ENCODE peak calls at places on chromosomes 16 and 17, in eight cellular contexts. J is coronary artery; Q is transverse colon; Y is lower leg skin; Z is CD8-positive, alpha-beta T cell; E is RWPE1; F is cardiac muscle cell; U is fibroblast of mammary gland. K is an unnamed sample.

GRCh38 chr17:50699410-50699809 is 8.3 kb downstream of the ANKRD40 start:
- DNase-seq in Y (no peak), J (no peak), E (no peak), F (no peak), Z (no peak), Q (no peak), U (no peak), K (no peak)

GRCh38 chr17:44607836-44608690 is 48.2 kb upstream of the MEIOC start:
- DNase-seq in Z (no peak), E (no peak), F (no peak), Q (no peak), Y (no peak), J (no peak), U (peak), K (no peak)

GRCh38 chr17:51995797-51996403 is 162.6 kb downstream of the CA10 start:
- DNase-seq in Y (no peak), J (no peak), U (no peak), E (peak), Z (no peak), Q (no peak), F (no peak), K (no peak)

GRCh38 chr17:56478836-56479447 is 114.6 kb upstream of the NOG start:
- DNase-seq in F (peak), Q (no peak), Z (no peak), E (peak), Y (no peak), U (peak), J (no peak), K (no peak)

GRCh38 chr17:50919321-50920040 is 53.3 kb upstream of the TOB1 start:
- DNase-seq in E (peak), U (peak), Y (peak), J (peak), Q (peak), Z (peak), F (peak), K (peak)

GRCh38 chr17:40068129-40068581 is 5.4 kb downstream of the THRA start:
- DNase-seq in J (no peak), F (no peak), U (no peak), E (no peak), Z (no peak), Q (no peak), Y (no peak), K (no peak)

GRCh38 chr16:72262711-72263110 is 90.8 kb upstream of the PMFBP1 start:
- DNase-seq in Q (no peak), J (no peak), E (no peak), U (no peak), Y (no peak), Z (no peak), F (no peak), K (no peak)

GRCh38 chr17:78965369-78965982 is 14.2 kb downstream of the LGALS3BP start:
- DNase-seq in F (no peak), Z (no peak), Y (no peak), U (no peak), J (no peak), E (no peak), Q (no peak), K (no peak)

GRCh38 chr17:61659437-61659836 is 68.4 kb upstream of the NACA2 start:
- DNase-seq in J (no peak), F (no peak), E (no peak), Z (no peak), Q (no peak), Y (no peak), U (no peak), K (no peak)

GRCh38 chr17:56674401-56674925 is 81.0 kb downstream of the NOG start:
- DNase-seq in E (no peak), Y (no peak), F (no peak), Q (no peak), J (no peak), Z (no peak), U (no peak), K (no peak)

GRCh38 chr17:1769826-1770477 is 8.1 kb downstream of the SERPINF1 start:
- DNase-seq in Q (no peak), F (no peak), J (no peak), Z (peak), Y (peak), U (no peak), E (peak), K (no peak)

GRCh38 chr16:46688101-46688656 is 799 bp downstream of the VPS35 start:
- DNase-seq in J (no peak), E (no peak), Q (peak), U (peak), Z (no peak), F (no peak), Y (peak), K (no peak)

GRCh38 chr17:65131244-65131643 is 5.9 kb upstream of the RGS9 start:
- DNase-seq in F (no peak), J (no peak), Z (no peak), Y (no peak), U (no peak), E (no peak), Q (no peak), K (no peak)

GRCh38 chr16:3127745-3128144 is 7.1 kb upstream of the ZNF213 start:
- DNase-seq in Z (no peak), F (no peak), Q (no peak), J (no peak), U (no peak), Y (no peak), E (no peak), K (no peak)

DNA sequence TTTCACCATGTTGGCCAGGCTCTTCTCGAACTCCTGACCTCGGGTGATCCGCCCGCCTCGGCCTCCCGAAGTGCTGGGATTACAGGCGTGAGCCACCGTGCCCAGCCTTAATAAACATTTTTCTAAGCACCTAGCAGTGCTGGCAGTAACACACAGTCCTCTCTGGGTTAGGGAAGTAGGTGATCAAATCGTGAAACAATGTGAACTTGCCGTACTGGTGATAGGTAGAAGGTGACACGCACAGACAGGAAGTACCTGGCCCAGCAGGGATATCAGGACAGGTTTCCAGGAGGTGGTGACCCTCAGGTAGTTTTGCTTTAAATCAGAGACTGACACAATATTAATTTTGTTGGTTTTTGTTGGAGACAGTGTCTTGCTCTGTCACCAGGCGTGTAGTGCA is 4.5 kb downstream of the PLD2 start:
- DNase-seq in Z (no peak), U (no peak), J (no peak), E (no peak), Y (no peak), Q (no peak), F (no peak), K (no peak)
- TF ChIP-seq CTCF in Z (no peak), U (no peak), J (no peak), E (no peak), Y (no peak), Q (no peak), F (no peak), K (no peak)

DNA sequence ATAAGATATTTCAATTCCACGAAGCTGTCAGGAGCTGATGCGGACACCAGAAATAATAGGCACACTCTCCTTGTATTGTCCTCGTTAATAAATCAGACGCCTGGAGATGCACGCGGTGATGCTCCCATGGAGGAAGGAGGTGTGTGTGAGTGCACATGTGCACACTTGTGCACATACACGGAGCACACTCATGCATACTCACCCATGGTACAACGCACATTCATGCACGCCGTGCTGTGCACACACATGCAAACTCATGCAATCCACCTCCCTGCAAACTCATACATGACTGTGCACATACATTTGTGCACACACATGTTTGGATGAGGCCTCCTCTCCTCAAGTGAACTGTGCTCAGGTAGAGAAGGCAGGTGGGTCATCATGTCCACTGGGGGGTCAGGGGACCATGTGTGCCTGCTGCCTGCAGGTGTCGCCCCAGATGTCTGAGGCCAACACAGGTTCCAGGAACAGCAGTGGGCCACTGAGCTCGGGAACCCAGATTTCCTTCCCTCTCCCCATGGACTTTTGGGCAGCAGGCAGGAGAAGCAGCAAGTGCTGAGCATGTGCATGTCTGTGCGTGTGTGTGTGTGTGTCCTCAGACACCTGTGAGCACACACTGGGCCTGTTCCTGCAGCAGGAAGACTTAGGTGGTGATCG is 165.3 kb downstream of the SDK2 start:
- DNase-seq in J (no peak), Y (no peak), E (no peak), Q (no peak), F (no peak), Z (no peak), U (no peak), K (no peak)
- TF ChIP-seq CTCF in J (no peak), Y (no peak), E (no peak), Q (no peak), F (no peak), Z (no peak), U (no peak), K (no peak)

GRCh38 chr16:10523025-10523424 is 57.4 kb downstream of the EMP2 start:
- DNase-seq in F (no peak), J (no peak), Y (no peak), U (no peak), E (no peak), Q (no peak), Z (no peak), K (no peak)
- TF ChIP-seq CTCF in F (no peak), J (no peak), Y (no peak), U (no peak), E (no peak), Q (no peak), Z (no peak), K (no peak)

GRCh38 chr17:49218941-49219913 is 8.7 kb downstream of the ABI3 start:
- DNase-seq in E (no peak), Y (no peak), U (no peak), F (no peak), J (no peak), Q (peak), Z (peak), K (no peak)
- TF ChIP-seq CTCF in E (no peak), Y (no peak), U (peak), F (peak), J (no peak), Q (no peak), Z (peak), K (no peak)

DNA sequence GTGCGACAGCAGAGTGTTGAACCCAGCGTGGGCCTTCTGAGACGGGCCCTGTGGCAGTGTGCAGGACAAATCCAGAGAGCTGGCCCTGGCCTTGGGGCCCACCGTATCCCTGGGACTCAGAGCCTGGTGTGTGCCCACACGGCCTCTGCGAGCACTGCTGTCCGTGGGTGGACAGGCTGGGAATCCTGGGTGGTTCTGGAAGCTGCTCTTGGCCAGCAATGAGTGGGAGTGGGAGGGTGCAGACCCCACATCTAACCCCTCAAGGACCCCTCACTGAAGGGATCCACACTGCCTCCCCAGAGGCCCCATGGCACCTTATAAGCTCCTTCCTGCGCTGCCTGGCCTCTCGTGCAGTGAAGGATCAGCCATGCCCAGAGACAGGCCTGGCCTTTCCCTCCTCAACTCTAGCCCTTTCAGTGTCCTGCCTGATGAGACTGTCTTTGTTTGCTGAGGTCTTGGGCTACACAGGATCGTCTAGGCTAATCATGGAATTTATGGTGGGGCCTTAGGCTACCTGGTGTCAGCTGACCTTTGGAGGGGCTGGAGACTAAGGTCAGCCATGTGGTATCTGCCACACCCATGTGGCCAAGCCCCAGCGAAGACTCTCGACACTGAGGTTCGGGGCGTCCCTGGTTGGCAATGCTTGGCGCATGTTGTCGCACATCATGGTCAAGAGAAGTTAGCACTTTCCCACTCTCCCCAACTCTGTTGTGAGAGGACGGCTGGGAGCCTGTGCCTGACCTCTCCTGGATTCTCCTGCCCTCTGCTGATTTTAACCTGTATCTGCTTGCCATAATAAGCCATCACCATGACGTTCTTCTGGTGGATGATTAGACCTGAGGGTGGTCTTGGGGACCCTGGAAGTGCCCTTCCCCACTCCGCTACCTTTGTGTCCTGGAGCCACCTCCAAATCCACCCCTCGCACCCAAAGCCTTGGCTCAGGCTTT is 16.4 kb upstream of the GINS2 start:
- DNase-seq in U (no peak), F (no peak), Z (no peak), E (no peak), J (no peak), Y (no peak), Q (no peak), K (no peak)
- TF ChIP-seq CTCF in U (no peak), F (no peak), Z (no peak), E (no peak), J (no peak), Y (no peak), Q (no peak), K (no peak)

GRCh38 chr17:37648555-37648954 is 5.3 kb upstream of the DDX52 start:
- DNase-seq in U (peak), Q (no peak), Y (no peak), F (no peak), E (peak), J (no peak), Z (no peak), K (no peak)

GRCh38 chr17:37651846-37652245 is 8.6 kb upstream of the DDX52 start:
- DNase-seq in U (no peak), J (no peak), Y (no peak), E (no peak), F (no peak), Z (no peak), Q (no peak), K (no peak)

GRCh38 chr17:37650419-37651003 is 7.3 kb upstream of the DDX52 start:
- DNase-seq in J (no peak), Y (no peak), Q (peak), F (peak), U (peak), E (peak), Z (no peak), K (no peak)
- TF ChIP-seq CTCF in J (no peak), Y (no peak), Q (peak), F (peak), U (peak), E (peak), Z (no peak), K (no peak)

GRCh38 chr17:7486181-7486580 is 2.0 kb downstream of the POLR2A start:
- DNase-seq in Z (no peak), Q (no peak), E (no peak), Y (no peak), U (peak), J (no peak), F (no peak), K (no peak)

GRCh38 chr17:7484964-7485377 is 805 bp downstream of the POLR2A start:
- DNase-seq in E (no peak), Y (no peak), F (no peak), U (no peak), J (no peak), Q (no peak), Z (no peak), K (no peak)

GRCh38 chr17:7479389-7480192 is at the start of gene ZBTB4:
- DNase-seq in F (peak), Z (peak), J (peak), Y (no peak), E (peak), Q (peak), U (peak), K (no peak)

GRCh38 chr17:7483238-7484066 is 714 bp upstream of the POLR2A start:
- DNase-seq in Y (peak), Z (peak), F (peak), J (peak), Q (peak), U (peak), E (peak), K (peak)

GRCh38 chr17:7484067-7484963 is at the start of gene POLR2A:
- DNase-seq in Z (peak), Y (peak), U (peak), Q (peak), F (peak), J (peak), E (peak), K (peak)
- TF ChIP-seq CTCF in Z (no peak), Y (no peak), U (no peak), Q (no peak), F (no peak), J (no peak), E (no peak), K (no peak)

GRCh38 chr16:69831212-69832123 is 69.3 kb downstream of the WWP2 start:
- DNase-seq in Q (no peak), Y (no peak), Z (no peak), U (peak), J (no peak), E (no peak), F (no peak), K (no peak)

GRCh38 chr16:69833791-69834282 is 71.7 kb downstream of the WWP2 start:
- DNase-seq in E (no peak), Z (no peak), Q (peak), Y (no peak), U (no peak), F (no peak), J (no peak), K (no peak)

GRCh38 chr16:69834817-69835477 is 72.8 kb downstream of the WWP2 start:
- DNase-seq in Z (no peak), Q (no peak), U (no peak), Y (no peak), J (no peak), F (peak), E (no peak), K (no peak)

GRCh38 chr16:69830534-69831211 is 68.5 kb downstream of the WWP2 start:
- DNase-seq in E (no peak), J (no peak), Z (no peak), Y (no peak), Q (no peak), F (no peak), U (no peak), K (no peak)

DNA sequence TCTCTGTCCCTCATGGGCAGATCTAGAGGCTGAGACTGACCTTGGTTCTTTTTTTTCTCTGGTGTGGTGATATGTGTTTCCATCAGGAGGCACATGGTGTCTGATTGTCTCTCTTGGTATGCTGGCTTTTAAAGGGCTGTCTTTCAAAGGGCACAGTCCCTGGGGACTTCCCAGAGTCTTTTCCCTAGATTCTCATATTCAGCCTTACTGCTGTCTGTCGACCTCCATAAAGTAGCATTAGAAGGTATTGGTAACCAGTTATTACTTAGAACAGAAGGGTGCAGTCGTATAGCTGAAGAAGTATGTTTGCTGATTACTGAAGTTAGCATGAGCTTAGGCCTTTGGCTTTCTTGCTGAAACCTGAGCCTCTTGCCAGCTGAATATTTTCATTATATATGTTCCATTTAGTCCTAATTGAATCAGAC is 71.2 kb downstream of the WWP2 start:
- DNase-seq in Y (no peak), Z (no peak), Q (no peak), F (no peak), U (peak), E (no peak), J (no peak), K (no peak)
- TF ChIP-seq CTCF in Y (no peak), Z (no peak), Q (no peak), F (no peak), U (no peak), E (no peak), J (no peak), K (no peak)

GRCh38 chr16:23594186-23594585 is 1.9 kb downstream of the NDUFAB1 start:
- DNase-seq in Y (no peak), Q (no peak), Z (no peak), E (no peak), F (peak), U (no peak), J (no peak), K (no peak)

GRCh38 chr16:23595951-23596720 is at the start of gene NDUFAB1:
- DNase-seq in Q (peak), J (peak), U (peak), Y (peak), Z (peak), F (peak), E (peak), K (peak)

GRCh38 chr16:23595246-23595950 is 718 bp downstream of the NDUFAB1 start:
- DNase-seq in E (no peak), Y (peak), F (peak), Q (peak), J (no peak), U (peak), Z (peak), K (no peak)

DNA sequence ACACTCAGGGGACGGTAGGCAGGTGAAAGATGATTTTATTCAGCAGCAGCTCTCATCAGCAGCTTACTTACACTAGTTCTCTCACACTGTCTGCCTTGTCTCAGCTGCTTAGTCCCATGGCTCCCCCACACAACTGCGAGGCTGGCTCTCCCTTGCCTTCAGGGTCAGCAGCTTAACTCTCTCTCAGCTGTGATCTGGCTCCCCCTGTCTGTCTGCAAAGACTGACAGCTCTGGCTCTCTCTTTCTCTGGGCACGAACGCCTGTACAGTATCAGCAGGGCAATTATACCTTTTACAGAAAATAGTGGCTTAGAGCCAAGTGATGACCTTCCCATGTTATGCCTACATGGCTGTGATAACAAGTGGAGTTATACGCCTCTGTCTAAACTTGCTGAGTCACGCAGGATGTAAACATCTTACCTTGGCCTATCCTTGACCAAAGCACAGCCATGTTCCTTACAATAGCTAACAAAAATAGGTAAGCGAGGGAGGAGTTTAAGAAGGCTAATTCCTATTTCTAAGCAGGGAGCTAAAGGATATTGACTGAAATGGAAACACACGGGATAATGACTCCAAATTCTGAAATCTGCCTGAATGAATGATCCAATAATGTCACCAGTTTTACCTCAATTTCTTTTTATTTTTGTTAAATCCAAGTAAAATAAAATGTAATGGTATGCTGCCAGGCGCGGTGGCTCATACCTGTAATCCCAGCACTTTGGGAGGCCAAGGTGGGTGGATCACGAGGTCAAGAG is 1.1 kb upstream of the NDUFAB1 start:
- DNase-seq in Y (no peak), J (no peak), Z (no peak), F (peak), Q (peak), E (no peak), U (peak), K (no peak)
- TF ChIP-seq CTCF in Y (peak), J (no peak), Z (no peak), F (no peak), Q (no peak), E (no peak), U (no peak), K (no peak)

GRCh38 chr16:53821957-53822625 is 118.1 kb downstream of the FTO start:
- DNase-seq in F (no peak), J (no peak), Y (no peak), U (peak), Z (no peak), Q (no peak), E (peak), K (no peak)
- TF ChIP-seq CTCF in F (peak), J (no peak), Y (no peak), U (peak), Z (no peak), Q (no peak), E (no peak), K (no peak)